ENCODE peak calls at places on chromosomes 16 and 17, in four cellular contexts. Q is naive thymus-derived CD4-positive, alpha-beta T cell; D is right cardiac atrium; G is GM23338. X is an unnamed sample.
A peak's percentile ranks its signal among the peaks of the same experiment; 100 is the strongest.

GRCh38 chr17:614637-615546 is 99.7 kb downstream of the VPS53 start:
- DNase-seq in D (no peak), G (no peak), Q (no peak), X (no peak)

GRCh38 chr17:54007855-54008254 is 185.1 kb downstream of the KIF2B start:
- DNase-seq in Q (no peak), D (no peak), G (peak; percentile 7), X (no peak)

GRCh38 chr17:45235071-45236001 is 13.7 kb downstream of the FMNL1 start:
- DNase-seq in D (peak; percentile 93), Q (peak; percentile 70), G (peak; percentile 97), X (peak; percentile 69)

GRCh38 chr17:45705123-45706009 is 78.8 kb upstream of the CRHR1 start:
- DNase-seq in Q (peak; percentile 24), D (no peak), G (no peak), X (no peak)

GRCh38 chr17:77144227-77144626 is 3.5 kb downstream of the SEC14L1 start:
- DNase-seq in Q (no peak), D (no peak), G (no peak), X (no peak)

GRCh38 chr16:85551319-85551978 is 61.7 kb upstream of the GSE1 start:
- DNase-seq in Q (no peak), G (no peak), D (no peak), X (no peak)

GRCh38 chr16:30473231-30474061 is 904 bp downstream of the ITGAL start:
- DNase-seq in D (peak; percentile 58), G (no peak), Q (peak; percentile 80), X (no peak)

GRCh38 chr17:9215465-9215864 is 194.2 kb downstream of the NTN1 start:
- DNase-seq in Q (no peak), G (no peak), D (no peak), X (no peak)

GRCh38 chr16:2981899-2982250 is 1.6 kb upstream of the PKMYT1 start:
- DNase-seq in G (no peak), Q (no peak), D (no peak), X (no peak)

GRCh38 chr16:8996891-8997290 is 33.2 kb upstream of the USP7 start:
- DNase-seq in Q (no peak), G (peak; percentile 54), D (no peak), X (no peak)

GRCh38 chr17:376936-377863 is 24.6 kb upstream of the RPH3AL start:
- DNase-seq in Q (no peak), G (peak; percentile 52), D (peak; percentile 87), X (no peak)

GRCh38 chr16:23943604-23944003 is 107.8 kb downstream of the PRKCB start:
- DNase-seq in G (no peak), D (no peak), Q (no peak), X (no peak)

GRCh38 chr17:63222655-63223054 is 223.5 kb downstream of the CYB561 start:
- DNase-seq in G (peak; percentile 6), Q (no peak), D (no peak), X (no peak)

GRCh38 chr17:43434902-43435319 is 36.1 kb downstream of the ARL4D start:
- DNase-seq in D (no peak), Q (no peak), G (no peak), X (no peak)

GRCh38 chr16:48596326-48596725 is 13.7 kb downstream of the N4BP1 start:
- DNase-seq in D (no peak), G (no peak), Q (peak; percentile 61), X (no peak)

GRCh38 chr16:57910726-57911125 is 60.2 kb downstream of the CNGB1 start:
- DNase-seq in Q (no peak), D (no peak), G (no peak), X (no peak)

GRCh38 chr17:82696916-82697807 is 1.3 kb downstream of the RAB40B start:
- DNase-seq in Q (peak; percentile 46), D (no peak), G (peak; percentile 51), X (no peak)

GRCh38 chr16:87806608-87807546 is 41.1 kb upstream of the KLHDC4 start:
- DNase-seq in D (peak; percentile 85), G (no peak), Q (peak; percentile 59), X (peak; percentile 62)

GRCh38 chr16:27460663-27461482 is 58.9 kb downstream of the IL21R start:
- DNase-seq in G (no peak), D (no peak), Q (no peak), X (no peak)

GRCh38 chr17:46191332-46192210 is 1.7 kb downstream of the KANSL1 start:
- DNase-seq in G (peak; percentile 91), Q (no peak), D (peak; percentile 48), X (no peak)

GRCh38 chr17:72560303-72561247 is 439.8 kb downstream of the SOX9 start:
- DNase-seq in Q (peak; percentile 47), D (no peak), G (peak; percentile 75), X (peak; percentile 58)

GRCh38 chr16:17474572-17474971 is 3.8 kb upstream of the XYLT1 start:
- DNase-seq in G (no peak), D (no peak), Q (no peak), X (no peak)

GRCh38 chr17:67555855-67556254 is 161.9 kb upstream of the NOL11 start:
- DNase-seq in G (no peak), Q (no peak), D (no peak), X (no peak)

GRCh38 chr16:87244646-87245197 is 72.5 kb downstream of the C16orf95 start:
- DNase-seq in G (no peak), D (no peak), Q (no peak), X (no peak)

GRCh38 chr17:72510454-72511016 is 389.7 kb downstream of the SOX9 start:
- DNase-seq in D (no peak), Q (no peak), G (no peak), X (no peak)

GRCh38 chr16:71467810-71468209 is 5.8 kb upstream of the ZNF23 start:
- DNase-seq in G (peak; percentile 76), D (peak; percentile 54), Q (peak; percentile 42), X (no peak)

GRCh38 chr16:62383941-62384340 is 347.7 kb upstream of the CDH8 start:
- DNase-seq in D (no peak), G (no peak), Q (no peak), X (no peak)

GRCh38 chr16:88731699-88732098 is 25.4 kb downstream of the CTU2 start:
- DNase-seq in D (no peak), G (no peak), Q (no peak), X (no peak)

GRCh38 chr17:71029246-71029645 is 859.9 kb downstream of the KCNJ2 start:
- DNase-seq in Q (no peak), D (no peak), G (no peak), X (no peak)

GRCh38 chr16:7345423-7345822 is 12.8 kb downstream of the RBFOX1 start:
- DNase-seq in D (no peak), G (no peak), Q (no peak), X (no peak)

GRCh38 chr16:83397601-83398000 is 410.2 kb upstream of the HSBP1 start:
- DNase-seq in D (no peak), Q (no peak), G (no peak), X (no peak)

GRCh38 chr16:71537643-71538042 is 11.4 kb downstream of the CHST4 start:
- DNase-seq in D (no peak), G (peak; percentile 82), Q (peak; percentile 25), X (peak; percentile 33)

GRCh38 chr16:66689282-66689681 is 7.3 kb downstream of the CMTM4 start:
- DNase-seq in D (no peak), Q (no peak), G (no peak), X (no peak)

DNA sequence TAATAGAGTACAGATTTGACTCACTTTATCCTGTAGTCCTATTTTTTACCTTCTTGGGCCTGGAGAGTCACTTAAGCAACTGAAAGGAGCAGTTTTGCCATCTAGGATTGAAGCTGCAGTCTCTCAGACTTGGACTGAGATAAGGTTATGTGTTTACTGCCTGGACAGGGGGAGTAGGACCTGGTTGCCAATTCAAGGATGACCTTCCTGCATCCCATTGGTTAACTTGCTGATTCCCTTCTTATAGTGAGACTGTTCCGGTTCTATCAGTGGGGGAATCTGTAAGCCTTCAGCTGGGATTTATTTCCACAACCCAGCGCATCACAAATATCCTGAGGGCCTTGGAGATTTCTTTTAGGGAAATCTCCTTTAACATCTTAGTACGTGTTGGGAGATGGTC is 2.9 kb downstream of the UBN1 start:
- DNase-seq in Q (no peak), D (no peak), G (no peak), X (no peak)
- H3K4me3 ChIP-seq in Q (no peak overlapping the region), D (peak overlapping the region; percentile 18), G (no peak overlapping the region), X (no peak overlapping the region)

GRCh38 chr17:61880589-61881102 is 17.3 kb upstream of the BRIP1 start:
- DNase-seq in G (no peak), D (no peak), Q (no peak), X (no peak)
- H3K4me3 ChIP-seq in G (no peak overlapping the region), D (no peak overlapping the region), Q (no peak overlapping the region), X (no peak overlapping the region)

DNA sequence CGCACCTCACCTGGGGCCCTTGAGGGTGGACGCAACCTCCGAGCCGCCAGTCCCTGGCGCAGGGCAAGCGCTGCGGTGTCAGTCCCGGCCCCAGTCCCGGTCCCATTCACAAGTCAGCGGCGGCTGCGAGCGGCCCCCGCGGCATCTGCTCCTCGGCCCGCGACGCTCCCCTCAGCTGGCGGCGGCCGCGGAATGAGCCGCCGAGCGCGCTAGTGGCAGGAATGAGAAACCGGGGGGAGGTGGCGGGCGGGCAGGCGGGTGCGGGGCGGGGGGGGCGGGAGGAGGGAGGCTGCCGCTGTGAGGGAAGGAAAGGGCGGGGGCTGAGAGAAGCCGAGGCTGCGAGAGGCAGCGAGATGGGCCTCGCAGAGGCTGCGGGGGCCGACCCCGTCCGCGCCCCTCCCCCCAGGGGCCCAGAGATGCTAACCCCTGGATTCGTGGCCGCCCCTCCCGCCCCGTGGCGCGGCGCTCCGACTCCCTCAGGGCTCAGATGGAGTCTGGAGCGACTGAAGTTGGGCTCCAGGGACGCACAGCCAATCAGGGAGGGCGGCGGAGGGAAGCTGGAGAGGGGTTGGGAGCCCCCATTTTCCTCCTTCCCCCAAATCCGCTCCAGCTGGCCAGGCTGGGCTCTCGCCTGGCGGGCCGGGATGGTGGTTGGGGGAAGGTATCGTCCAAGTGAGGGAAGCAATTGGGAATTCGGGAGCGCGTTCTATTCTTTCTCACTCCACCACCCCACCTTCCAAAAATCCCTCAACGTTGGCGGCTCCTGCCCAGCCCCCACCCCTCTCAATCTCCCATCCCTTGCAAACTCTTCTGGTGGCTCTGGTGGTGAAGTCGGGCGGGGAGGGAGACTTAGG is at the start of gene CDH11:
- DNase-seq in D (peak; percentile 90), G (peak; percentile 78), Q (no peak), X (peak; percentile 39)
- H3K4me3 ChIP-seq in D (peak within 1 kb of the TSS; percentile 63), G (peak within 1 kb of the TSS; percentile 87), Q (no peak within 1 kb of the TSS), X (peak within 1 kb of the TSS; percentile 56)

GRCh38 chr17:59786536-59787319 is 79.3 kb downstream of the VMP1 start:
- DNase-seq in G (peak; percentile 68), Q (peak; percentile 74), D (no peak), X (peak; percentile 85)

GRCh38 chr17:59779521-59779920 is 72.1 kb downstream of the VMP1 start:
- DNase-seq in G (no peak), D (no peak), Q (no peak), X (no peak)

GRCh38 chr17:59785091-59785799 is 77.8 kb downstream of the VMP1 start:
- DNase-seq in D (no peak), Q (no peak), G (no peak), X (no peak)

GRCh38 chr17:59786213-59786535 is 78.7 kb downstream of the VMP1 start:
- DNase-seq in G (no peak), Q (peak; percentile 40), D (no peak), X (no peak)

GRCh38 chr17:59783221-59784016 is 76.0 kb downstream of the VMP1 start:
- DNase-seq in D (no peak), G (no peak), Q (no peak), X (no peak)
- H3K4me3 ChIP-seq in D (no peak overlapping the region), G (no peak overlapping the region), Q (peak overlapping the region; percentile 33), X (no peak overlapping the region)

X was measured in lung.